ENCODE peak calls at places on chromosome 22, in six cellular contexts. X, P, D, T, E and A are unnamed samples.

GRCh38 chr22:50105529-50106100 is 15.8 kb downstream of the MOV10L1 start:
- DNase-seq in X (no peak), P (no peak), D (peak; percentile 53), T (no peak), E (no peak), A (no peak)

GRCh38 chr22:20927940-20928572 is 10.8 kb downstream of the CRKL start:
- DNase-seq in X (no peak), P (no peak), D (no peak), T (no peak), E (no peak), A (no peak)

GRCh38 chr22:31393890-31394289 is 5.5 kb upstream of the DRG1 start:
- DNase-seq in X (no peak), P (no peak), D (no peak), T (no peak), E (no peak), A (no peak)

GRCh38 chr22:24731786-24732185 is 42.7 kb downstream of the PIWIL3 start:
- DNase-seq in X (no peak), P (no peak), D (no peak), T (no peak), E (no peak), A (no peak)

GRCh38 chr22:20316217-20316843 is 3.5 kb downstream of the DGCR6L start:
- DNase-seq in X (no peak), P (no peak), D (no peak), T (no peak), E (no peak), A (no peak)

GRCh38 chr22:22422629-22423112 is 85.9 kb downstream of the ZNF280B start:
- DNase-seq in X (peak; percentile 92), P (peak; percentile 64), D (peak; percentile 77), T (peak; percentile 1), E (no peak), A (peak; percentile 87)

GRCh38 chr22:28259774-28260173 is 340.7 kb upstream of the PITPNB start:
- DNase-seq in X (no peak), P (no peak), D (no peak), T (no peak), E (no peak), A (no peak)

GRCh38 chr22:38957046-38957770 is at the start of gene APOBEC3A:
- DNase-seq in X (no peak), P (no peak), D (no peak), T (no peak), E (no peak), A (no peak)

GRCh38 chr22:23065069-23065451 is 5.3 kb upstream of the GNAZ start:
- DNase-seq in X (no peak), P (peak; percentile 25), D (no peak), T (no peak), E (peak; percentile 9), A (no peak)

GRCh38 chr22:31695423-31695822 is 33.4 kb upstream of the PISD start:
- DNase-seq in X (no peak), P (no peak), D (no peak), T (no peak), E (no peak), A (no peak)

GRCh38 chr22:23273445-23274145 is 93.3 kb downstream of the BCR start:
- DNase-seq in X (no peak), P (no peak), D (no peak), T (no peak), E (no peak), A (no peak)

GRCh38 chr22:39332441-39333064 is 13.1 kb upstream of the RPL3 start:
- DNase-seq in X (no peak), P (no peak), D (no peak), T (no peak), E (no peak), A (no peak)

GRCh38 chr22:28018461-28018927 is 99.4 kb upstream of the PITPNB start:
- DNase-seq in X (peak; percentile 19), P (peak; percentile 25), D (no peak), T (no peak), E (peak; percentile 11), A (no peak)

GRCh38 chr22:42863349-42863911 is 6.4 kb upstream of the ARFGAP3 start:
- DNase-seq in X (no peak), P (no peak), D (peak; percentile 87), T (peak; percentile 53), E (no peak), A (no peak)

GRCh38 chr22:20247010-20247505 is 21.1 kb downstream of the RTN4R start:
- DNase-seq in X (no peak), P (no peak), D (peak; percentile 24), T (no peak), E (peak; percentile 52), A (peak; percentile 39)

GRCh38 chr22:28185130-28185529 is 266.1 kb upstream of the PITPNB start:
- DNase-seq in X (no peak), P (no peak), D (no peak), T (no peak), E (no peak), A (no peak)

GRCh38 chr22:48918585-48919186 is 909.0 kb downstream of the BRD1 start:
- DNase-seq in X (no peak), P (no peak), D (no peak), T (no peak), E (no peak), A (no peak)

GRCh38 chr22:50209893-50210292 is 9.1 kb downstream of the SELENOO start:
- DNase-seq in X (peak; percentile 77), P (no peak), D (peak; percentile 73), T (no peak), E (peak; percentile 65), A (peak; percentile 69)

GRCh38 chr22:44586337-44586990 is 88.4 kb upstream of the RTL6 start:
- DNase-seq in X (no peak), P (no peak), D (no peak), T (no peak), E (no peak), A (no peak)

GRCh38 chr22:44659140-44659539 is 42.9 kb upstream of the PRR5 start:
- DNase-seq in X (peak; percentile 80), P (no peak), D (no peak), T (no peak), E (no peak), A (no peak)

GRCh38 chr22:41245917-41246499 is 5.3 kb upstream of the CHADL start:
- DNase-seq in X (no peak), P (no peak), D (no peak), T (no peak), E (no peak), A (no peak)
- TF ChIP-seq CTCF in X (no peak), P (no peak), D (no peak), T (no peak), E (no peak), A (no peak)

DNA sequence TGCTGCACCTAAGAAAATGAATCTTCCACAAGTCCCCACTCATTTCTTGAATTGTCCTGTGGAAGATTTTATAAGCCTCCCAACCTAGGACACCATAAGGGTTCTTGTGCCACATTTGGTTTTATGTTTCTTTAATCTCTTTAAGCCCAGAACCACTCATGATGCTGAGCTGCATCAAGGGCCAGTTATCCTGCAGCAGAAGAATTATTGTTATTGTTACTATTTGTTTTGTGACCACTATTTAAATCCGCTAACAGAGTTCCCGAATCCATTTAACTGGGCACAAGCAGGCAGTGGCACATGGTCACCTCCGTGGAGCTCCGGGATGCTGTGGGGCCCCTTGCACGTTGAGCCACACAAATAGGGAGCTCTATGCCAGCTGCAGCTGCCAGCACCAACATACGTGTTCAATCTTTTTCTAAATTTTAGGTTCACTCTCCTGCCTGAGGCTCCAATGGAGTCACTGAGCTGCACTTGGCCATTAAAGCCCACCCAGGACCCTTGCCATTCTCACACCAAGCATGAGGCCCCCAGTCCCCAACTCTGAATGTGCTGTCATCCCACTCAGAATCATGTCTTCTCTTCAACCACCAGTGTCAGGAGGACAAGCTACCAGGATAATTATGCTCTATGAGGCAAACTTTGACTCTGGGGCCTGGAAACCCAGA is 60.6 kb downstream of the DGCR2 start:
- DNase-seq in X (no peak), P (no peak), D (no peak), T (no peak), E (no peak), A (no peak)
- TF ChIP-seq CTCF in X (no peak), P (no peak), D (no peak), T (no peak), E (no peak), A (no peak)

DNA sequence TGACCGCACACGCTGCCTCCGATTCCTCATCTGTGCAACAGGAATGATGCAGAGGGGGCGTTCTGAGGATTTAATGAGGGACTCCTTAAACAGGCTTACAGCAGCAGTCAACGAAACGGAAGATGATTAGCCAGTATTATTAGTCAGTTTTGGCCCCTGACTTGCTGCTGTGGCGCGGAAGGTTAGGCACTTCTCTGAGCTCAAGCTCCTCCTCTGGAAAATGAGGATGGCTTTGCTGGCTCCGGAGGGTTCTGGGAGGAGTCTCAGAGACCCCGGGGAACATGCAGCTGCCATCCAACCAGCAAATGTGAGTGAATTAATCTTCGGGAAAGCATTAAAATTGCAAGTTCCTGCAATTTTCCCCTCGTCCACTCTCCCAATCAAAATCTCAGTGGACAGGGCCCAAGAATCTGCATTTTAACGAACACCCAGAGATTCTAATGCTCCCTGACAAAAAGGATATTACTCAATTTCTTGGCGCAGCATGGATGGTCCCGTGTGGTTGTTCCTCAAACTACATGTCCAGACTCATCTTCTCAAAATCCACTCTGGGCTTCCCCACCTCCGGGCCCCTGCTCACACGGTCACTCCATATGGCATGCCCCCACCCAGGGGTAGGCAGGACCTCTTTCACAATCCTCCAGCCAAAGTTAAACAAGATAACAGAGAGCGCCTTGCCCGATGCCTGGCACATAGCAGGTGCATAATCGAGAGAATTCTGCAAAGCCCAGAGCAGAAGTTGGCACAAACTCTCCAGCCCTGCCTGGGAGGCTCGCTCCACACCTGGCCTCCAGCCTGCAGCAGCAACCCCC is 6.4 kb downstream of the ELFN2 start:
- DNase-seq in X (no peak), P (no peak), D (peak; percentile 36), T (no peak), E (no peak), A (no peak)
- TF ChIP-seq CTCF in X (peak; percentile 46), P (no peak), D (peak; percentile 17), T (no peak), E (no peak), A (no peak)

GRCh38 chr22:46992121-46992731 is 229.8 kb downstream of the TBC1D22A start:
- DNase-seq in X (no peak), P (no peak), D (no peak), T (no peak), E (no peak), A (no peak)

GRCh38 chr22:46993626-46994025 is 231.2 kb downstream of the TBC1D22A start:
- DNase-seq in X (peak; percentile 32), P (no peak), D (no peak), T (no peak), E (no peak), A (no peak)

GRCh38 chr22:46991666-46992065 is 229.2 kb downstream of the TBC1D22A start:
- DNase-seq in X (no peak), P (no peak), D (no peak), T (no peak), E (no peak), A (no peak)

GRCh38 chr22:46994265-46994664 is 231.8 kb downstream of the TBC1D22A start:
- DNase-seq in X (no peak), P (no peak), D (no peak), T (no peak), E (no peak), A (no peak)

DNA sequence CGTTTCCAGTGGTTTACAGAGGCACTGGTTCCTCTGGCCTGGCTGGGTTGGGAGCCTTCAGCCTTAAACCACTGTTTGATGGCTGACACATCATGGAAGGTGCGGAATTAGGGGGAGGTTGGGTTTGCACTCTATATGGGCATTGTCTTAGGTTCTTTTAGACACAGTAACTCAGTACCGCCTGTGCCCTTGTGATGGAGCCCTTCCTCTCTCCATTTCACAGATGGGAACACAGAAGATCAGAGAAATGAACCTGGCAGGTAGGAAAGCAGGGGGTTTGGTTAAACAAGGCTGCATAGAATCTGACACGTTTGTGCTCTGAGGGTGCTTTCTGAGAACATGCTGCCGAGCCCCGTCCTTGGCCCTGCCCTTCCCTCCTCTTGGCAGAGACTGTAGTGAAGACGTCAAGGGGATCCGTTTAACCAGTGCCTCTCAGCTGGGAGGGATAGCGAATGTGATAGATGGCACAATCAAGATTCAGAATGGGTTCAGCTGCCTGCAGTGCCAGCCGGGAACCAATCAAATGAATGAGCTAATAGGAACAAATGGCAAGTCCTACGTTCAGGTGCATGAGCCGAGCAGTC is 228.6 kb downstream of the TBC1D22A start:
- DNase-seq in X (no peak), P (no peak), D (no peak), T (no peak), E (no peak), A (no peak)
- TF ChIP-seq CTCF in X (no peak), P (no peak), D (no peak), T (no peak), E (no peak), A (no peak)